ENCODE peak calls at places on chromosomes 1 and 21, in six cellular contexts. Q, M, O, N, L and B are unnamed samples.
A peak's percentile ranks its signal among the peaks of the same experiment; 100 is the strongest.

GRCh38 chr1:95384570-95384969 is 150.6 kb downstream of the RWDD3 start:
- DNase-seq in O (no peak), L (peak; percentile 0), M (no peak), Q (peak; percentile 28), N (peak; percentile 2), B (no peak)

GRCh38 chr1:202165267-202165941 is 5.0 kb upstream of the PTPN7 start:
- DNase-seq in L (no peak), M (no peak), O (no peak), Q (no peak), N (no peak), B (no peak)

GRCh38 chr1:20698195-20698910 is 19.5 kb downstream of the KIF17 start:
- DNase-seq in M (no peak), N (peak; percentile 43), Q (no peak), L (peak; percentile 61), O (peak; percentile 20), B (peak; percentile 54)

GRCh38 chr1:109250454-109251276 is 1.3 kb downstream of the CELSR2 start:
- DNase-seq in O (no peak), Q (no peak), L (no peak), N (no peak), M (no peak), B (no peak)

GRCh38 chr1:17365271-17365670 is 6.7 kb upstream of the PADI6 start:
- DNase-seq in L (no peak), O (no peak), Q (no peak), M (no peak), N (no peak), B (no peak)

GRCh38 chr1:221699582-221700519 is 42.0 kb downstream of the DUSP10 start:
- DNase-seq in Q (no peak), O (peak; percentile 14), L (peak; percentile 73), N (peak; percentile 25), M (no peak), B (peak; percentile 64)

GRCh38 chr1:54413295-54413694 is 7.1 kb upstream of the SSBP3 start:
- DNase-seq in L (peak; percentile 51), Q (peak; percentile 39), M (peak; percentile 66), N (peak; percentile 74), O (peak; percentile 72), B (peak; percentile 85)

GRCh38 chr1:236287757-236288619 is 6.2 kb upstream of the ERO1B start:
- DNase-seq in Q (no peak), L (no peak), O (no peak), M (no peak), N (no peak), B (peak; percentile 20)

GRCh38 chr1:247576514-247576913 is 11.6 kb upstream of the OR2G2 start:
- DNase-seq in Q (no peak), N (peak; percentile 6), O (no peak), L (no peak), M (no peak), B (no peak)

DNA sequence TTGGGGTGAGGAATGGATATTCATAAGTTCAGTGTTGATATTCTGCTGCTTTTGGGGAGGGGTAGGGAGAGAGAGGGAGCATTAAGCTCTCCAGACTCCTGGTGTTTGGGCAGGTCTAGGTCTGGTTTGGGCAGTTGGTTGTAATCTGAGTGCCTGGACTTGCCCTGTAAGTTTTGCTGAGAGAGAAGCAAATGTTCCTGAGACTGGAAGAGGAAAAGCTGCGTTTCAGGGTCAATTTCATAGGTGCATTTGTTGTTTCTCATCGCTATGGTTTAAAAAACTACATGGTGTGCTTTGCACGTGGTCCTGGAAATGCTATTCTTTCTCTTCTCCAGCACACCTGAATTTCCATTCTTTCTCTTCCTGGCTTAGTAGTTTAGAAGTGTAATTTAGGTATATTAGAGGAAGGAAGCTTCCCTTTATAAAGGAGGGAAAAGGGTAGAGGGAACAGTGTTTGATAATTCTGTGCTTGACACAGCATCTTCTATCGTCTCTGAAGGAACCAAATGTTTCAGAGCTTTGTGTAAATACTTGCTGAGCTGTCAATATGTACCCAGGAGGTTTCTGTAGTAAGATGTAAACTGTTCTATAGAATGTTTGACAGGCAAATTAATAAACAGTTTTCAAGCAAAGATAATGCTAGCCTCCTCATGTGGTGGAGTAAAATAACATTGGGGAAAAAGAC is 6.3 kb downstream of the ARID1A start:
- DNase-seq in O (no peak), M (no peak), Q (no peak), L (no peak), N (no peak), B (no peak)
- H3K4me3 ChIP-seq in O (no peak overlapping the region), M (no peak overlapping the region), Q (no peak overlapping the region), L (no peak overlapping the region), N (no peak overlapping the region), B (no peak overlapping the region)

GRCh38 chr1:196723325-196724185 is 51.1 kb upstream of the CFHR3 start:
- DNase-seq in Q (no peak), O (peak; percentile 53), L (peak; percentile 50), M (no peak), N (no peak), B (peak; percentile 13)
- TF ChIP-seq CTCF in Q (peak; percentile 40), O (peak; percentile 70), L (peak; percentile 74), M (no peak), N (peak; percentile 13), B (peak; percentile 11)

GRCh38 chr1:74113333-74113732 is 84.6 kb downstream of the LRRIQ3 start:
- DNase-seq in O (no peak), N (no peak), M (no peak), Q (no peak), L (no peak), B (no peak)
- H3K4me3 ChIP-seq in O (no peak overlapping the region), N (no peak overlapping the region), M (no peak overlapping the region), Q (no peak overlapping the region), L (no peak overlapping the region), B (no peak overlapping the region)

GRCh38 chr1:181088079-181089016 is at the start of gene IER5:
- DNase-seq in O (peak; percentile 97), N (peak; percentile 97), M (peak; percentile 98), Q (peak; percentile 95), L (peak; percentile 95), B (peak; percentile 99)
- TF ChIP-seq CTCF in O (no peak), N (no peak), M (no peak), Q (no peak), L (no peak), B (no peak)

GRCh38 chr1:100443739-100444571 is 91.6 kb downstream of the CDC14A start:
- DNase-seq in Q (no peak), O (peak; percentile 51), N (peak; percentile 70), L (peak; percentile 75), M (no peak), B (peak; percentile 9)
- H3K4me3 ChIP-seq in Q (no peak overlapping the region), O (no peak overlapping the region), N (peak overlapping the region; percentile 20), L (no peak overlapping the region), M (no peak overlapping the region), B (no peak overlapping the region)

GRCh38 chr1:23796466-23797271 is 3.9 kb downstream of the GALE start:
- DNase-seq in N (no peak), Q (no peak), O (no peak), L (no peak), M (no peak), B (no peak)
- TF ChIP-seq CTCF in N (no peak), Q (no peak), O (no peak), L (no peak), M (no peak), B (no peak)

GRCh38 chr21:45981154-45981606 is 390 bp upstream of the COL6A1 start:
- DNase-seq in N (peak; percentile 93), M (peak; percentile 92), L (peak; percentile 92), Q (peak; percentile 84), O (peak; percentile 95), B (peak; percentile 95)
- H3K4me3 ChIP-seq in N (peak overlapping the region; percentile 44), M (peak overlapping the region; percentile 42), L (peak overlapping the region; percentile 60), Q (peak overlapping the region; percentile 99), O (peak overlapping the region; percentile 24), B (peak overlapping the region; percentile 61)